ENCODE peak calls at places on chromosomes 1 and 21, in seven cellular contexts. L is suprapubic skin; N is SJSA1; A is aorta; X is CD8-positive, alpha-beta T cell; Q is PC-9; Y is GM23248. B is an unnamed sample.

GRCh38 chr1:197928849-197929336 is 11.7 kb downstream of the LHX9 start:
- DNase-seq in L (no peak), N (no peak), A (no peak), X (no peak), Q (no peak), Y (no peak), B (no peak)

GRCh38 chr1:53413175-53414001 is 45.8 kb upstream of the DMRTB1 start:
- DNase-seq in L (no peak), N (peak; percentile 89), A (no peak), X (peak; percentile 81), Q (peak; percentile 77), Y (peak; percentile 87), B (peak; percentile 93)

GRCh38 chr1:18137759-18138345 is 30.3 kb downstream of the IGSF21 start:
- DNase-seq in L (no peak), N (no peak), A (no peak), X (no peak), Q (no peak), Y (no peak), B (no peak)

GRCh38 chr1:10508511-10508951 is 33.8 kb downstream of the PEX14 start:
- DNase-seq in L (no peak), N (peak; percentile 44), A (no peak), X (no peak), Q (no peak), Y (no peak), B (no peak)

GRCh38 chr1:54937469-54937868 is 43.0 kb upstream of the TMEM61 start:
- DNase-seq in L (no peak), N (peak; percentile 32), A (no peak), X (no peak), Q (no peak), Y (peak; percentile 38), B (peak; percentile 29)

GRCh38 chr1:199780948-199781347 is 246.6 kb upstream of the NR5A2 start:
- DNase-seq in L (no peak), N (peak; percentile 28), A (no peak), X (no peak), Q (peak; percentile 64), Y (peak; percentile 58), B (no peak)

GRCh38 chr21:45347048-45347711 is 57.8 kb upstream of the COL18A1 start:
- DNase-seq in L (no peak), N (no peak), A (no peak), X (no peak), Q (no peak), Y (no peak), B (no peak)

GRCh38 chr1:208111646-208112200 is 132.5 kb downstream of the PLXNA2 start:
- DNase-seq in L (no peak), N (no peak), A (no peak), X (no peak), Q (no peak), Y (no peak), B (no peak)

GRCh38 chr1:19582318-19582717 is 61.8 kb upstream of the NBL1 start:
- DNase-seq in L (no peak), N (peak; percentile 23), A (peak; percentile 65), X (peak; percentile 87), Q (no peak), Y (peak; percentile 30), B (no peak)

GRCh38 chr21:30924171-30924680 is 42.8 kb upstream of the KRTAP11-1 start:
- DNase-seq in L (no peak), N (no peak), A (no peak), X (no peak), Q (no peak), Y (no peak), B (peak; percentile 39)

GRCh38 chr21:45080639-45081414 is 6.4 kb downstream of the ADARB1 start:
- DNase-seq in L (no peak), N (no peak), A (peak; percentile 32), X (peak; percentile 57), Q (no peak), Y (peak; percentile 79), B (no peak)

GRCh38 chr1:39900662-39901485 is 843 bp downstream of the MYCL start:
- DNase-seq in L (no peak), N (peak; percentile 75), A (no peak), X (no peak), Q (no peak), Y (peak; percentile 65), B (peak; percentile 94)

GRCh38 chr1:179230721-179231120 is 1.2 kb upstream of the ABL2 start:
- DNase-seq in L (no peak), N (no peak), A (no peak), X (no peak), Q (no peak), Y (no peak), B (no peak)

GRCh38 chr1:97654866-97655265 is 266.0 kb downstream of the DPYD start:
- DNase-seq in L (no peak), N (no peak), A (no peak), X (no peak), Q (no peak), Y (no peak), B (no peak)

GRCh38 chr1:17648457-17649145 is 106.5 kb upstream of the ACTL8 start:
- DNase-seq in L (no peak), N (no peak), A (peak; percentile 82), X (no peak), Q (no peak), Y (no peak), B (no peak)

GRCh38 chr1:181767001-181767708 is 283.8 kb downstream of the CACNA1E start:
- DNase-seq in L (no peak), N (no peak), A (no peak), X (no peak), Q (no peak), Y (no peak), B (no peak)

GRCh38 chr1:181768216-181768929 is 285.1 kb downstream of the CACNA1E start:
- DNase-seq in L (no peak), N (no peak), A (no peak), X (no peak), Q (no peak), Y (no peak), B (no peak)

GRCh38 chr1:181772714-181773113 is 288.8 kb downstream of the ZNF648 start:
- DNase-seq in L (no peak), N (no peak), A (no peak), X (no peak), Q (no peak), Y (no peak), B (no peak)

GRCh38 chr1:181768930-181769280 is 285.6 kb downstream of the CACNA1E start:
- DNase-seq in L (no peak), N (no peak), A (no peak), X (no peak), Q (no peak), Y (no peak), B (no peak)

GRCh38 chr1:181769846-181770245 is 286.5 kb downstream of the CACNA1E start:
- DNase-seq in L (no peak), N (no peak), A (no peak), X (no peak), Q (no peak), Y (no peak), B (no peak)
- H3K27ac ChIP-seq in L (no peak overlapping the region), N (no peak overlapping the region), A (no peak overlapping the region), X (no peak overlapping the region), Q (no peak overlapping the region), Y (no peak overlapping the region), B (no peak overlapping the region)

DNA sequence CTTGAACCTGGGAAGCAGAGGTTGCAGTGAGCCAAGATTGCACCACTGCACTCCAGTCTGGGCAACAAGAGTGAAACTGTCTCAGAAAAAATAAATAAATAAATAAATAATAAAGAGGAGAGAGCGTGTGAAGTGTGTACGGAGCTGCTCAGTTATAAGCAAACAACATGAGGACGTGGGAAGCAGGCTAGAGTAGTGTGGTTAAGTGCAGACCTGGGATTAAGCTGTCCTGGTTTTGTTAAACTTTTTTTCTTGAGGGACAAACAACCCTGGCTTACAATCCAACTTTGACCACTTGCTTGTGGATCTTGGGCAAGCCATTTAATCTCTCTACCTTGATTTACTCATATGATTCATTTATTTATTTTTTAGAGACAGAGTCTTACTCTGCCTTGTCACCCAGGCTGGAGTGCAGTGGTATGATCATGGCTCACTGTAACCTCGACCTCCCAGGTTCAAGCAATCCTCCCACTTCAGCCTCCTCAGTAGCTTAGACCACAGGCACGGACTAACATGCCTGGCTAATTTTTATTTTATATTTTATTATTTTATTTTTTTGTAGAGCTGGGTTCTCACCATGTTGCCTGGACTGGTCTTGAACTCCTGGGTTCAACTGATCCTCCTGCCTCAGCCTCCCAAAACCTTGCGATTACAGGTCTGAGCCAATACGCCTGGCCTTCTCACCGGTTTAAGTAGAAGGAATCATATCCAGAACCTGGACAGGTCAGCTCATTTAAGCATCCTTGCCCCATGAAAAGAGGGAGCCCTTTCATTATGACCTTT is 52.7 kb downstream of the RPS6KA1 start:
- DNase-seq in L (no peak), N (no peak), A (no peak), X (no peak), Q (no peak), Y (peak; percentile 14), B (no peak)
- H3K36me3 ChIP-seq in L (no peaks in the 10 kb centered on the region), N (no peaks in the 10 kb centered on the region), A (no peaks in the 10 kb centered on the region), X (no peaks in the 10 kb centered on the region), Q (no peaks in the 10 kb centered on the region), Y (no peaks in the 10 kb centered on the region), B (no peaks in the 10 kb centered on the region)

GRCh38 chr21:33053986-33054385 is 16.0 kb upstream of the OLIG1 start:
- DNase-seq in L (no peak), N (no peak), A (no peak), X (no peak), Q (no peak), Y (no peak), B (no peak)

GRCh38 chr21:33057385-33057940 is 12.5 kb upstream of the OLIG1 start:
- DNase-seq in L (no peak), N (no peak), A (no peak), X (no peak), Q (no peak), Y (no peak), B (no peak)

GRCh38 chr21:33046455-33046854 is 20.7 kb downstream of the OLIG2 start:
- DNase-seq in L (no peak), N (no peak), A (no peak), X (no peak), Q (no peak), Y (no peak), B (no peak)

GRCh38 chr21:33047231-33047630 is 21.5 kb downstream of the OLIG2 start:
- DNase-seq in L (no peak), N (no peak), A (no peak), X (no peak), Q (no peak), Y (peak; percentile 88), B (peak; percentile 89)

DNA sequence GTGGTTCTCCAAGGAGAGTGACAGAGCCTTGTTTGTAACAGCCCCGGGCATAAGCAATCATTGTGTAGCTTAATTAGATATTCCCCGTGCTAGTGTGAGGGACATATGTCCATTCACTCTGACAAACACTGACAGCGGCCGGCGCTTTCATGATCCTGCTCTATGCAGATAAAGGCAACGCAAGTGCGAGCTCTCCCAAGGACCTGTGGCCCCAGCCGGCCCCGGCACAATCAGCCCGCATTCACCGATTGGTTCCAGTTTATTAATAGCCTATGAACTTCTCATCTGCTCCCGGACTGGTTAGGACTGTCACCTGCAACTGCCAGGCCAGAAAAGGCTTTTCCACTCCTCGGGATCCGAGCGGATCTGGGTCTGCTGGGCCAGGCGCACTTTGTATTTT is 18.0 kb upstream of the OLIG1 start:
- DNase-seq in L (no peak), N (no peak), A (no peak), X (no peak), Q (no peak), Y (no peak), B (no peak)
- H3K27ac ChIP-seq in L (no peak overlapping the region), N (no peak overlapping the region), A (no peak overlapping the region), X (no peak overlapping the region), Q (no peak overlapping the region), Y (no peak overlapping the region), B (no peak overlapping the region)

DNA sequence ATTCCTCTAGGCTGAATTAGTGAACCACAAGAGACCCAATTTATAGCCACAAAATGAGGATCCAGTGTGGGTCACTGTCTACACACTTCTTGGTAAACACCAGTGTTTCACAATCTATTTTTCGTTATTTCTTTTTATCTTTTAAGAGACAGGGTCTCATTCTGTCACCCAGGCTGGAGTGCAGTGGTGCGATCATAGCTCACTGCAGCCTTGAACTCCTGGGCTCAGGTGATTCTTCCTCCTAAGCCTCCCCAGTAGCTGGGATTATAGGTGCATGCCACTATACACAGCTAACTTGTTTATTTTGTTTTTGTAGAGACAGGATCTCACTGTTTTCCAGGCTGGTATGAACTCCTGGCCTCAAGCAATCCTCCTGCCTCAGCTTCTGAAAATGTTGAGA is 29.3 kb upstream of the SLC45A3 start:
- DNase-seq in L (no peak), N (no peak), A (no peak), X (no peak), Q (no peak), Y (no peak), B (no peak)
- H3K36me3 ChIP-seq in L (peaks cover 3% of the 10 kb centered on the region), N (peaks cover 28% of the 10 kb centered on the region), A (no peaks in the 10 kb centered on the region), X (no peaks in the 10 kb centered on the region), Q (peaks cover 12% of the 10 kb centered on the region), Y (peaks cover 18% of the 10 kb centered on the region), B (peaks cover 28% of the 10 kb centered on the region)